ENCODE peak calls at places on chromosomes 13 and 19, in six cellular contexts. Z is HCT116, X is NT2/D1, S is K562, Y is HepG2, K is H1. N is an unnamed sample.

GRCh38 chr19:2619076-2619475 is 83.4 kb downstream of the GNG7 start:
- DNase-seq in K (no peak), X (no peak), Z (no peak), Y (no peak), S (no peak), N (no peak)

GRCh38 chr19:4061178-4061682 is 5.5 kb downstream of the ZBTB7A start:
- DNase-seq in Z (no peak), Y (peak; percentile 65), K (no peak), X (no peak), S (no peak), N (no peak)

GRCh38 chr19:4730740-4731171 is 7.1 kb upstream of the DPP9 start:
- DNase-seq in S (peak; percentile 70), K (no peak), Y (no peak), X (no peak), Z (peak; percentile 13), N (no peak)

GRCh38 chr13:33862006-33862405 is 44.1 kb downstream of the RFC3 start:
- DNase-seq in S (no peak), Z (no peak), Y (no peak), X (no peak), K (no peak), N (no peak)

GRCh38 chr19:17797397-17798201 is 2.7 kb downstream of the B3GNT3 start:
- DNase-seq in K (no peak), S (no peak), Y (peak; percentile 95), Z (peak; percentile 94), X (no peak), N (no peak)

GRCh38 chr19:23283925-23284324 is 33.7 kb upstream of the ZNF724 start:
- DNase-seq in Z (peak; percentile 18), Y (peak; percentile 54), S (peak; percentile 16), K (peak; percentile 54), X (peak; percentile 84), N (no peak)

GRCh38 chr13:20175907-20176652 is 15.2 kb upstream of the GJA3 start:
- DNase-seq in K (no peak), Y (no peak), X (no peak), Z (no peak), S (no peak), N (no peak)

GRCh38 chr13:111897178-111897845 is 169.6 kb upstream of the SOX1 start:
- DNase-seq in Y (no peak), Z (no peak), S (no peak), K (no peak), X (no peak), N (no peak)

GRCh38 chr13:21674271-21675009 is 3.6 kb downstream of the FGF9 start:
- DNase-seq in Y (no peak), X (no peak), S (peak; percentile 13), K (no peak), Z (no peak), N (no peak)

GRCh38 chr19:7746903-7747884 is at the start of gene CD209:
- DNase-seq in S (no peak), Z (no peak), X (no peak), K (no peak), Y (no peak), N (no peak)

GRCh38 chr19:46489445-46490272 is 6.0 kb downstream of the PNMA8B start:
- DNase-seq in Z (no peak), S (peak; percentile 51), Y (no peak), K (no peak), X (no peak), N (no peak)

GRCh38 chr13:86757236-86757978 is 913.8 kb upstream of the SLITRK5 start:
- DNase-seq in Y (no peak), X (peak; percentile 6), K (peak; percentile 31), S (no peak), Z (no peak), N (no peak)

GRCh38 chr13:111587249-111587648 is 266.8 kb downstream of the TEX29 start:
- DNase-seq in S (no peak), Z (no peak), X (no peak), K (no peak), Y (no peak), N (no peak)

GRCh38 chr19:13850910-13851753 is 25.8 kb upstream of the NANOS3 start:
- DNase-seq in X (no peak), S (peak; percentile 70), Z (peak; percentile 89), K (no peak), Y (peak; percentile 91), N (no peak)

GRCh38 chr13:53137777-53138176 is 109.2 kb downstream of the OLFM4 start:
- DNase-seq in Z (no peak), Y (no peak), S (no peak), K (no peak), X (no peak), N (no peak)

GRCh38 chr19:18385675-18386542 is at the start of gene GDF15:
- DNase-seq in X (peak; percentile 38), S (peak; percentile 97), Z (peak; percentile 90), Y (peak; percentile 95), K (no peak), N (no peak)

GRCh38 chr19:35330475-35330874 is 1.5 kb downstream of the CD22 start:
- DNase-seq in S (no peak), Z (no peak), X (no peak), K (no peak), Y (no peak), N (peak; percentile 93)

GRCh38 chr19:12695090-12695489 is 1.3 kb downstream of the FBXW9 start:
- DNase-seq in X (no peak), Y (no peak), Z (no peak), K (no peak), S (no peak), N (no peak)

GRCh38 chr19:48551437-48552302 is at the start of gene SULT2B1:
- DNase-seq in Y (no peak), S (no peak), X (no peak), K (no peak), Z (no peak), N (no peak)

GRCh38 chr19:17136026-17136425 is 60.4 kb downstream of the MYO9B start:
- DNase-seq in X (peak; percentile 39), K (no peak), Y (no peak), Z (no peak), S (no peak), N (no peak)

GRCh38 chr19:3767050-3767449 is 4.6 kb downstream of the MRPL54 start:
- DNase-seq in S (no peak), Z (no peak), X (no peak), Y (no peak), K (no peak), N (no peak)

GRCh38 chr13:30866692-30867669 is 39.1 kb upstream of the MEDAG start:
- DNase-seq in S (no peak), X (no peak), Y (no peak), K (no peak), Z (no peak), N (no peak)

GRCh38 chr13:43767351-43767901 is 19.3 kb downstream of the ENOX1 start:
- DNase-seq in S (no peak), Z (no peak), Y (no peak), K (no peak), X (no peak), N (no peak)

GRCh38 chr13:110304256-110304655 is 2.7 kb downstream of the COL4A1 start:
- DNase-seq in X (no peak), K (no peak), Z (no peak), S (no peak), Y (no peak), N (no peak)

GRCh38 chr19:35901055-35901644 is 810 bp upstream of the NFKBID start:
- DNase-seq in X (no peak), K (no peak), Y (no peak), Z (no peak), S (no peak), N (no peak)

GRCh38 chr13:48334534-48335127 is 31.1 kb downstream of the RB1 start:
- DNase-seq in Y (peak; percentile 36), K (no peak), Z (peak; percentile 19), S (peak; percentile 7), X (no peak), N (peak; percentile 24)

GRCh38 chr19:47006496-47006895 is 13.1 kb upstream of the NPAS1 start:
- DNase-seq in X (no peak), Z (no peak), K (no peak), Y (no peak), S (no peak), N (no peak)

GRCh38 chr13:27712421-27712820 is 79.9 kb upstream of the GSX1 start:
- DNase-seq in K (no peak), Z (no peak), S (no peak), X (no peak), Y (peak; percentile 36), N (no peak)

DNA sequence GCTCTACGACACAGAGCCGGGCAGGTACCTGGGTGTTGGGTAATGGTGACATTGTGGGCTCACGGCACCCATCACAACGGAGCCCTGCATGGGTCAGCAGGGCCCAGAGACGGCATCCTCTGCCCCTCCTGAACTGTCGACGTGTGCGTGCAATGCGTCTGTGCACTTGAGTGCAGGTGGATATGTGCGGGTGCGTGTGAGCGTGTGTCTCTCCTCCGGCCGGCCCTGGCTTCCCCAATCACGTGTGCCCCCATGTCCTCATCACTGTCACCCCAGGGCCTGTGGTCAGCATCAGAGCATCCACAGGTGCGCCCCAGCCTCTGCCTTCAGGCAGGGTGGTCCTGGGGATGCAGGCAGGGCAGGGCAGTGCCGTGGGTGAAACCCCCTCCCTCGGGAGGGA is 37.2 kb upstream of the TPM4 start:
- DNase-seq in K (no peak), S (no peak), Y (no peak), Z (no peak), X (no peak), N (no peak)
- TF ChIP-seq ZNF274 in K (no peak), S (no peak), Y (no peak), Z (no peak), X (no peak), N (no peak)

GRCh38 chr13:94816256-94816655 is 103.9 kb upstream of the SOX21 start:
- DNase-seq in K (no peak), S (no peak), Y (no peak), Z (no peak), X (no peak), N (no peak)

GRCh38 chr13:94811753-94812152 is 99.4 kb upstream of the SOX21 start:
- DNase-seq in S (no peak), Z (no peak), X (no peak), Y (no peak), K (no peak), N (no peak)

DNA sequence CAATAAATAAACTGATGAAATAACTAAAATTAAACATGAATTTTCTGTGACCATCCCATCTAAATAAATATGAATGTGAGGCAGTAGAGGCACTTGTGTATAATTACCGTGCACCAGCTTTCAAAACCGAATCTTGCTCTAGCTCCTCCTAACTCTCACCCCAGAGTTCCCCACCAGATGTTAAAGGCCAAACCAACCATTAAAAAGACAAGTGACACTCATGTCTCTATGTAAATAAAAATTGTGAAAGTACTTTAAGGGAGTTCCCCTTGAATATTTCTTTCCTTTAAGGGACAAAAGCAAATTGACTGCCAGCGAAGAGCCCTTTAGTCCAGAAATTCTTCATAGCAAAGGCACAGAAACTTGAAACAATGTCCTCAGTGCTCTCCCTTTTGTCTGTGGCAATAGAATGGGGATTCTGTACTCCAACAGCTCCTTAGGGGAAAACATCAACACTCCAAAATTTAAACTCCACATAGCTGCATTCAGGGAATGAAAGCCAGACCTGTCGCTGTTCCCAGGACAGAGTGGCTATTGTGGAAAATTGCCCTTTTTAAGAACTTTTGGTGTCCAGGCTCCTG is 101.7 kb upstream of the SOX21 start:
- DNase-seq in X (no peak), Y (no peak), K (no peak), S (no peak), Z (no peak), N (peak; percentile 3)
- TF ChIP-seq ZNF274 in X (no peak), Y (no peak), K (no peak), S (no peak), Z (no peak), N (no peak)

GRCh38 chr19:50224986-50225747 is 21.7 kb downstream of the MYH14 start:
- DNase-seq in K (no peak), Z (no peak), X (no peak), Y (no peak), S (no peak), N (no peak)
- TF ChIP-seq ZNF274 in K (no peak), Z (no peak), X (no peak), Y (no peak), S (no peak), N (no peak)

GRCh38 chr13:105464249-105464648 is 1071.2 kb downstream of the EFNB2 start:
- DNase-seq in S (no peak), K (no peak), Z (no peak), Y (no peak), X (no peak), N (no peak)
- TF ChIP-seq ZNF274 in S (no peak), K (no peak), Z (no peak), Y (no peak), X (no peak), N (no peak)

N was measured in GM12878.